ENCODE peak calls at places on chromosomes 13 and 19, in six cellular contexts. I is mucosa of gallbladder; L is stimulated activated CD4-positive, alpha-beta T cell treated with anti-CD3 and anti-CD28 coated beads, Interleukin-15, amount 100 ng/mL, for 24 hours; D is KG1; M is T-helper 9 cell; O is B cell. J is an unnamed sample.

GRCh38 chr13:67224148-67224846 is 5.8 kb downstream of the PCDH9 start:
- DNase-seq in I (peak), L (peak), D (peak), M (peak), O (peak), J (peak)

GRCh38 chr13:75271851-75272250 is 210.1 kb downstream of the TBC1D4 start:
- DNase-seq in I (no peak), L (no peak), D (no peak), M (no peak), O (no peak), J (no peak)

GRCh38 chr19:16025108-16026101 is 50.9 kb upstream of the TPM4 start:
- DNase-seq in I (no peak), L (peak), D (no peak), M (no peak), O (no peak), J (no peak)

GRCh38 chr13:37747071-37747612 is 122.4 kb downstream of the TRPC4 start:
- DNase-seq in I (no peak), L (no peak), D (no peak), M (no peak), O (no peak), J (no peak)

GRCh38 chr13:112968380-112968909 is 569 bp upstream of the MCF2L start:
- DNase-seq in I (peak), L (peak), D (no peak), M (peak), O (peak), J (peak)

GRCh38 chr13:113112893-113113845 is 7.6 kb downstream of the F7 start:
- DNase-seq in I (no peak), L (no peak), D (no peak), M (no peak), O (no peak), J (no peak)

GRCh38 chr13:54185785-54186184 is 1157.2 kb downstream of the OLFM4 start:
- DNase-seq in I (no peak), L (no peak), D (no peak), M (no peak), O (no peak), J (no peak)

GRCh38 chr13:77034883-77035282 is 7.9 kb upstream of the FBXL3 start:
- DNase-seq in I (no peak), L (no peak), D (no peak), M (no peak), O (no peak), J (no peak)

GRCh38 chr13:112894673-112895481 is 74.1 kb upstream of the MCF2L start:
- DNase-seq in I (no peak), L (no peak), D (no peak), M (no peak), O (peak), J (no peak)

GRCh38 chr19:34067861-34068271 is 104.4 kb upstream of the LSM14A start:
- DNase-seq in I (no peak), L (no peak), D (no peak), M (no peak), O (no peak), J (no peak)

GRCh38 chr19:30662211-30662861 is 290.2 kb downstream of the ZNF536 start:
- DNase-seq in I (no peak), L (no peak), D (no peak), M (no peak), O (no peak), J (no peak)

GRCh38 chr19:11422163-11423068 is 3.3 kb upstream of the RGL3 start:
- DNase-seq in I (peak), L (peak), D (no peak), M (peak), O (peak), J (peak)

GRCh38 chr19:35797663-35798062 is 15.0 kb downstream of the PRODH2 start:
- DNase-seq in I (no peak), L (peak), D (no peak), M (no peak), O (no peak), J (no peak)

GRCh38 chr13:41352935-41353801 is 42.1 kb downstream of the NAA16 start:
- DNase-seq in I (peak), L (peak), D (peak), M (peak), O (peak), J (peak)

GRCh38 chr13:80131204-80131603 is 209.7 kb downstream of the SPRY2 start:
- DNase-seq in I (peak), L (no peak), D (no peak), M (no peak), O (no peak), J (no peak)

GRCh38 chr13:45615501-45616101 is at the start of gene ERICH6B:
- DNase-seq in I (no peak), L (peak), D (no peak), M (no peak), O (no peak), J (no peak)

GRCh38 chr13:25943666-25944065 is 108.2 kb downstream of the SHISA2 start:
- DNase-seq in I (no peak), L (no peak), D (no peak), M (no peak), O (no peak), J (no peak)

GRCh38 chr19:19064811-19065745 is 1.3 kb downstream of the SLC25A42 start:
- DNase-seq in I (no peak), L (peak), D (peak), M (peak), O (peak), J (no peak)

GRCh38 chr19:887072-887471 is 5.9 kb downstream of the MED16 start:
- DNase-seq in I (no peak), L (no peak), D (no peak), M (no peak), O (no peak), J (no peak)

GRCh38 chr13:41643502-41643901 is 186.2 kb downstream of the RGCC start:
- DNase-seq in I (no peak), L (no peak), D (no peak), M (no peak), O (no peak), J (no peak)

GRCh38 chr13:22103628-22104027 is 432.8 kb downstream of the FGF9 start:
- DNase-seq in I (no peak), L (no peak), D (no peak), M (no peak), O (no peak), J (no peak)

GRCh38 chr19:29532956-29533355 is 7.2 kb downstream of the VSTM2B start:
- DNase-seq in I (no peak), L (no peak), D (no peak), M (no peak), O (no peak), J (no peak)

GRCh38 chr13:45441633-45442032 is 23.1 kb upstream of the COG3 start:
- DNase-seq in I (no peak), L (peak), D (no peak), M (no peak), O (no peak), J (no peak)

GRCh38 chr19:8638078-8638619 is 7.7 kb downstream of the NFILZ start:
- DNase-seq in I (peak), L (peak), D (peak), M (no peak), O (no peak), J (no peak)

GRCh38 chr13:112210401-112210800 is 143.5 kb downstream of the SOX1 start:
- DNase-seq in I (no peak), L (no peak), D (no peak), M (no peak), O (no peak), J (no peak)

GRCh38 chr19:2574971-2575630 is 99.2 kb downstream of the GADD45B start:
- DNase-seq in I (no peak), L (no peak), D (no peak), M (no peak), O (no peak), J (no peak)

GRCh38 chr13:45696610-45697226 is 5.4 kb upstream of the CBY2 start:
- DNase-seq in I (no peak), L (no peak), D (no peak), M (no peak), O (no peak), J (no peak)

GRCh38 chr19:45774765-45775164 is 5.7 kb upstream of the SIX5 start:
- DNase-seq in I (no peak), L (no peak), D (no peak), M (no peak), O (no peak), J (no peak)

GRCh38 chr19:46069841-46070341 is 29.1 kb upstream of the IGFL4 start:
- DNase-seq in I (no peak), L (no peak), D (no peak), M (no peak), O (no peak), J (no peak)

GRCh38 chr13:114089341-114089740 is 43.1 kb downstream of the RASA3 start:
- DNase-seq in I (no peak), L (no peak), D (no peak), M (no peak), O (no peak), J (no peak)